ENCODE peak calls at places on chromosomes 6 and 20, in seven cellular contexts. L, Z, N, Q, P, G and I are unnamed samples.

GRCh38 chr20:2140561-2140960 is 38.9 kb downstream of the STK35 start:
- DNase-seq in L (no peak), Q (no peak), Z (no peak), N (no peak), G (no peak), P (no peak), I (peak)

GRCh38 chr6:14612016-14612415 is 494.4 kb downstream of the CD83 start:
- DNase-seq in Q (no peak), N (no peak), P (no peak), L (no peak), Z (no peak), G (no peak), I (no peak)

GRCh38 chr6:155936551-155936950 is 480.9 kb upstream of the NOX3 start:
- DNase-seq in Q (no peak), P (no peak), G (no peak), L (no peak), N (no peak), Z (no peak), I (peak)

GRCh38 chr6:39343461-39343870 is 21.0 kb upstream of the KCNK16 start:
- DNase-seq in P (no peak), L (no peak), Z (no peak), N (no peak), Q (no peak), G (no peak), I (no peak)

GRCh38 chr6:36244641-36245280 is 25.1 kb upstream of the PNPLA1 start:
- DNase-seq in Q (peak), L (no peak), N (no peak), P (no peak), G (peak), Z (no peak), I (no peak)

GRCh38 chr6:30357678-30358339 is 12.9 kb downstream of the RPP21 start:
- DNase-seq in G (peak), P (no peak), N (peak), Q (peak), L (no peak), Z (peak), I (peak)

GRCh38 chr6:129863664-129864063 is 2.5 kb upstream of the TMEM244 start:
- DNase-seq in P (no peak), N (no peak), L (no peak), Z (no peak), G (no peak), Q (no peak), I (no peak)

GRCh38 chr6:119313937-119314893 is 35.3 kb downstream of the MAN1A1 start:
- DNase-seq in N (peak), Q (no peak), G (no peak), L (no peak), P (no peak), Z (no peak), I (no peak)

GRCh38 chr6:54519161-54519560 is 210.9 kb downstream of the TINAG start:
- DNase-seq in Z (no peak), P (no peak), L (no peak), G (no peak), N (no peak), Q (peak), I (no peak)

GRCh38 chr6:137818440-137818839 is 48.6 kb upstream of the TNFAIP3 start:
- DNase-seq in N (no peak), P (no peak), Q (no peak), Z (no peak), L (no peak), G (no peak), I (no peak)

GRCh38 chr6:137820952-137821351 is 46.1 kb upstream of the TNFAIP3 start:
- DNase-seq in N (no peak), G (no peak), P (no peak), Z (no peak), Q (peak), L (no peak), I (no peak)

GRCh38 chr6:137821486-137821885 is 45.6 kb upstream of the TNFAIP3 start:
- DNase-seq in L (no peak), Q (no peak), P (no peak), Z (no peak), G (no peak), N (no peak), I (no peak)

GRCh38 chr6:137820425-137820824 is 46.6 kb upstream of the TNFAIP3 start:
- DNase-seq in Q (no peak), N (no peak), L (no peak), Z (no peak), P (no peak), G (no peak), I (no peak)

GRCh38 chr6:137819740-137820139 is 47.3 kb upstream of the TNFAIP3 start:
- DNase-seq in L (no peak), Z (no peak), P (no peak), G (no peak), N (peak), Q (peak), I (no peak)
- H3K27ac ChIP-seq in L (no peak), Z (no peak), P (no peak), G (no peak), N (peak), Q (no peak), I (no peak)

DNA sequence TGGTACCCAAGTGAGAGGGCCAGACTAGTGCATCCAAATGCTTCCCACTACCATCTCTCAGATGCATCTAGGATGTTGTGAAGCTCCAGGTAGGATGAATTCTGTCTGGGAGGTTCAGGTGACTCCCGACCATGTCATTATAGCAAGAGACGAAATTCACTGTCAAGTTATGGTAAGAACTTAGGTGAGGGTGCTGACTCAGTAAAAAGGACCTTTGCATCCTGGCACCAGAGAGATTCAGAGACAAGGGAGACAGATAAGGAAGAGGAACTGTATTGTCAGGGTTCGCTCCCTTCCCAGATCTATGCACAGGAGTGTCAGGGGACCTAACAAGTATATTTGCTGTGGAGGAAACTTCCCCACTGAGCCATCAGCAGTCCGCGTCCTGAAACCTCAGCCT is 11.2 kb upstream of the PRIM2 start:
- DNase-seq in L (no peak), G (no peak), Q (no peak), P (no peak), N (no peak), Z (no peak), I (no peak)
- H3K27ac ChIP-seq in L (no peak), G (no peak), Q (no peak), P (no peak), N (no peak), Z (no peak), I (no peak)

GRCh38 chr6:163455553-163455952 is 41.0 kb downstream of the QKI start:
- DNase-seq in G (no peak), L (no peak), Q (no peak), P (no peak), Z (no peak), N (no peak), I (no peak)

GRCh38 chr6:163459536-163459935 is 45.0 kb downstream of the QKI start:
- DNase-seq in N (no peak), Z (no peak), L (no peak), G (no peak), Q (no peak), P (no peak), I (no peak)

GRCh38 chr6:163459007-163459406 is 44.5 kb downstream of the QKI start:
- DNase-seq in Z (no peak), N (no peak), Q (no peak), L (no peak), P (no peak), G (no peak), I (no peak)

GRCh38 chr6:163460307-163460782 is 45.8 kb downstream of the QKI start:
- DNase-seq in G (peak), Z (no peak), N (no peak), Q (peak), P (no peak), L (no peak), I (no peak)

DNA sequence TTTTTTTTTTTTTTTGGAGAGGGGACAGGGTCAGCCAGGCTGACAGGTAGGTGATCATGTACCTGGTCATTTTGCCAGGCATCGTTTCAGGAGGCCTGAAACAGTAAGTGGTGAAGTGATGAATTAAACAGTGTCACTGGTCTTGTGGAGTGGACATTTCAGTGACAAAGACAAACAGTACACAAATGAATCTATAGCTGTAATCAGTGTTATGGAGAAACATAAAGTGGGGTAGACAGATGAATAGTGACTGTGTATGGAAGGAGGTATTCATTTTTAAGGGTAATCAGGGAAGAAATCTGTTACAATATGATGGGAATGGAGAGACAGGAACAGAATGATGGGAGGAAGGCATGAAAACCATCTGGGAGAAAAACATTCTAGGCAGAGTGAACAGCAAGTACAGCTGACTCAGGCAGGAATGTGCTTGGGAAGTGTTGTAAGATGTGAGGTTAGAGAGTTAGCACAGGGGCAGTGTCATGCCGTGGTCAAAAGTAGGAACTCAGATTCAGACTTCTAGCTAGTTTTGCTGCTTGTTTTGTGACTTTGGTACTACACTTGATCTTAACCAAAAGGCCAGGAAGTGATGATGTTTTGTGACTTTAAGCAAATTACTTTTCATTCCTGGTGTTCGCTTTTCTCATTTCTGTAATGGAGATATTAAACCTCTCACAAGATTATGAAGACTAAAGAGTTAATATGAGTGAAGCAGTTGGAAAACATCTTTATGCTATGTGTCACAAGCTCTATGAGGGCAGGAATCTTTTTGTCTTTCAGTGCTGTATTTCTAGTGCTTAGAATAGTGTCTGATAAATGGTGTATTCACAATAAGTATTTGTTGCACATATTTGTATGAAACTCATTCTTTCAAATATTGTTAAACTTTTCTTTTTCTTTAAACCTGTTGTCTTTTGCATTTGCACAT is 43.4 kb downstream of the QKI start:
- DNase-seq in G (no peak), N (no peak), Q (peak), L (no peak), P (no peak), Z (peak), I (no peak)
- H3K27ac ChIP-seq in G (no peak), N (no peak), Q (peak), L (peak), P (no peak), Z (peak), I (no peak)

GRCh38 chr6:43192911-43193310 is 10.9 kb downstream of the CUL9 start:
- DNase-seq in L (no peak), N (no peak), Q (no peak), P (peak), Z (no peak), G (no peak), I (peak)
- H3K27ac ChIP-seq in L (no peak), N (no peak), Q (no peak), P (no peak), Z (no peak), G (no peak), I (no peak)

GRCh38 chr6:136069119-136069518 is 181.0 kb downstream of the MTFR2 start:
- DNase-seq in G (no peak), N (no peak), P (no peak), Z (no peak), L (no peak), Q (peak), I (no peak)
- H3K27ac ChIP-seq in G (no peak), N (no peak), P (no peak), Z (peak), L (no peak), Q (peak), I (no peak)

DNA sequence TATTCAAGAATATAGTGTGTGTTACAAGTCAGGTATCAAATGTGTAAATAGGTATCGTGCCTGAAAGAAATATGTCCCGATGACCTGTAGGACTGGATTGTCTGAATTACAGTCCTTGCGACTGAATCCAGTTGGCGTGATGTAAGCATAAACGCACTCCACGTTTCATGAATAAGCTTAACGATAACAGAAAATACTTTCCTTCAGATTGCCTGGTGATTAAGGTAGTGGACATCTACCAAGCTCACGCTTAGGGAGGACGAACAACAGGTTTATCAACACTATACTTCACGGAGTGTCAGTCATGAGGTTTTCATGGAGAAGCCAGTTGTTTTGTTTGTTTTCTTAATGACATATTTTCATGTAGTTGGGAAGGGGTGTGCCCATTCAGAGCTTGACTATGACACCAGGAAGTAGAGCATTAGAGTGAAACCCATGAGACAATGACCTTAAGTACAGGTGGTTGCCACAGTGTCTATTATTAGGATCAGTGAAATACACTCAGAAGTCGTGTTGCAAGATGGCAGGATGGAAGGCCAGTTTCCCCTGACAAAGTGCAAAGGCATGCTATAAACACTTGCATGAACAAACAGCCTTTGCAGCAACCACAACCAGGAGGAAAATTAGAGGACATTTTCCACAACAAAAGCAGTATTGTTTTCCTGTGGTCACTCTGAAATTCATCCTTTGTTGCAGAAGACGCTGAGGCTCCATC is 305.8 kb upstream of the PRDM1 start:
- DNase-seq in N (no peak), G (no peak), P (no peak), L (no peak), Q (no peak), Z (peak), I (no peak)
- H3K27ac ChIP-seq in N (no peak), G (no peak), P (peak), L (peak), Q (no peak), Z (no peak), I (no peak)